ENCODE peak calls at places on chromosomes 16 and 17, in six cellular contexts. L is mesenchymal stem cell, O is IMR-90, Q is H9, K is H1, C is trophoblast cell. E is an unnamed sample.
A peak's percentile ranks its signal among the peaks of the same experiment; 100 is the strongest.

GRCh38 chr17:60535382-60536279 is 9.6 kb upstream of the APPBP2 start:
- DNase-seq in L (peak; percentile 97), O (peak; percentile 98), Q (no peak), K (no peak), C (no peak), E (no peak)

GRCh38 chr17:42543190-42544079 is 7.4 kb downstream of the NAGLU start:
- DNase-seq in L (no peak), O (no peak), Q (no peak), K (no peak), C (peak; percentile 52), E (no peak)

GRCh38 chr17:40366861-40367518 is 2.5 kb upstream of the GJD3 start:
- DNase-seq in L (no peak), O (no peak), Q (no peak), K (no peak), C (no peak), E (no peak)

GRCh38 chr16:84593825-84594724 is 23.8 kb downstream of the COTL1 start:
- DNase-seq in L (no peak), O (no peak), Q (peak; percentile 39), K (no peak), C (peak; percentile 58), E (no peak)

GRCh38 chr16:3092501-3092991 is 6.5 kb downstream of the ZSCAN10 start:
- DNase-seq in L (no peak), O (no peak), Q (no peak), K (no peak), C (no peak), E (no peak)

GRCh38 chr17:53492532-53492931 is 330.2 kb upstream of the KIF2B start:
- DNase-seq in L (no peak), O (no peak), Q (no peak), K (no peak), C (no peak), E (no peak)

GRCh38 chr16:74320707-74321106 is 24.1 kb downstream of the PSMD7 start:
- DNase-seq in L (no peak), O (no peak), Q (no peak), K (no peak), C (no peak), E (no peak)

GRCh38 chr17:74493381-74493833 is 27.0 kb downstream of the CD300A start:
- DNase-seq in L (peak; percentile 50), O (peak; percentile 45), Q (peak; percentile 89), K (peak; percentile 89), C (peak; percentile 56), E (peak; percentile 71)

GRCh38 chr16:78292726-78293380 is 193.4 kb downstream of the WWOX start:
- DNase-seq in L (no peak), O (no peak), Q (no peak), K (no peak), C (peak; percentile 12), E (no peak)

GRCh38 chr16:24504467-24505345 is 34.7 kb upstream of the RBBP6 start:
- DNase-seq in L (peak; percentile 67), O (peak; percentile 50), Q (peak; percentile 79), K (peak; percentile 72), C (peak; percentile 57), E (peak; percentile 71)

GRCh38 chr16:57107324-57107922 is 15.0 kb downstream of the CPNE2 start:
- DNase-seq in L (no peak), O (no peak), Q (no peak), K (no peak), C (no peak), E (no peak)

GRCh38 chr17:34584805-34585416 is 5.5 kb downstream of the TMEM132E start:
- DNase-seq in L (no peak), O (peak; percentile 2), Q (no peak), K (no peak), C (no peak), E (no peak)

GRCh38 chr16:87842209-87842869 is 27.0 kb downstream of the SLC7A5 start:
- DNase-seq in L (no peak), O (no peak), Q (no peak), K (no peak), C (no peak), E (no peak)

GRCh38 chr16:55701442-55702319 is 45.9 kb downstream of the SLC6A2 start:
- DNase-seq in L (peak; percentile 37), O (peak; percentile 26), Q (peak; percentile 76), K (peak; percentile 73), C (peak; percentile 32), E (peak; percentile 23)

GRCh38 chr17:82041139-82041814 is 3.8 kb upstream of the DCXR start:
- DNase-seq in L (no peak), O (no peak), Q (no peak), K (no peak), C (no peak), E (no peak)

GRCh38 chr16:10521681-10522274 is 58.6 kb downstream of the EMP2 start:
- DNase-seq in L (peak; percentile 66), O (peak; percentile 68), Q (peak; percentile 61), K (peak; percentile 62), C (peak; percentile 52), E (peak; percentile 58)

GRCh38 chr16:74774223-74775139 is at the start of gene FA2H:
- DNase-seq in L (peak; percentile 39), O (peak; percentile 23), Q (peak; percentile 94), K (peak; percentile 90), C (peak; percentile 88), E (peak; percentile 80)

GRCh38 chr16:84804326-84804725 is 15.5 kb upstream of the CRISPLD2 start:
- DNase-seq in L (no peak), O (no peak), Q (no peak), K (no peak), C (no peak), E (no peak)

GRCh38 chr17:79114455-79115301 is 40.1 kb downstream of the ENGASE start:
- DNase-seq in L (no peak), O (no peak), Q (no peak), K (no peak), C (no peak), E (peak; percentile 20)

GRCh38 chr16:89266521-89267134 is 49.1 kb downstream of the ZNF778 start:
- DNase-seq in L (no peak), O (no peak), Q (no peak), K (no peak), C (no peak), E (no peak)

GRCh38 chr17:75008373-75008772 is 4.1 kb upstream of the MRPL58 start:
- DNase-seq in L (no peak), O (no peak), Q (no peak), K (no peak), C (no peak), E (no peak)

GRCh38 chr16:31474778-31475738 is 3.1 kb downstream of the TGFB1I1 start:
- DNase-seq in L (no peak), O (no peak), Q (no peak), K (no peak), C (no peak), E (no peak)

GRCh38 chr16:88099563-88099890 is 148.3 kb downstream of the BANP start:
- DNase-seq in L (no peak), O (no peak), Q (no peak), K (no peak), C (no peak), E (no peak)

GRCh38 chr16:2882460-2883026 is 472 bp upstream of the FLYWCH2 start:
- DNase-seq in L (peak; percentile 100), O (peak; percentile 98), Q (peak; percentile 98), K (peak; percentile 93), C (peak; percentile 95), E (peak; percentile 96)

GRCh38 chr17:4679652-4680051 is 24.3 kb downstream of the PELP1 start:
- DNase-seq in L (peak; percentile 72), O (peak; percentile 79), Q (no peak), K (no peak), C (peak; percentile 42), E (no peak)

GRCh38 chr17:53818271-53818670 is 4.5 kb upstream of the KIF2B start:
- DNase-seq in L (no peak), O (no peak), Q (no peak), K (no peak), C (no peak), E (no peak)

GRCh38 chr17:42153919-42154491 is 784 bp downstream of the RAB5C start:
- DNase-seq in L (peak; percentile 69), O (peak; percentile 29), Q (no peak), K (no peak), C (no peak), E (no peak)

GRCh38 chr17:17742688-17743390 is 61.6 kb downstream of the RAI1 start:
- DNase-seq in L (no peak), O (no peak), Q (no peak), K (no peak), C (no peak), E (no peak)

GRCh38 chr17:27644586-27644985 is 13.6 kb downstream of the LGALS9 start:
- DNase-seq in L (no peak), O (no peak), Q (no peak), K (no peak), C (no peak), E (no peak)

GRCh38 chr17:57508706-57509105 is 236.4 kb downstream of the CCDC182 start:
- DNase-seq in L (no peak), O (no peak), Q (no peak), K (no peak), C (no peak), E (no peak)

GRCh38 chr16:81500833-81501521 is 56.4 kb downstream of the CMIP start:
- DNase-seq in L (peak; percentile 95), O (peak; percentile 81), Q (no peak), K (no peak), C (peak; percentile 55), E (no peak)
- H3K27ac ChIP-seq in L (no peak overlapping the region), O (no peak overlapping the region), Q (no peak overlapping the region), K (no peak overlapping the region), C (no peak overlapping the region), E (no peak overlapping the region)

GRCh38 chr17:59487161-59487873 is 78.1 kb upstream of the DHX40 start:
- DNase-seq in L (no peak), O (no peak), Q (no peak), K (no peak), C (no peak), E (no peak)
- H3K4ac ChIP-seq in L (no peak overlapping the region), O (no peak overlapping the region), Q (no peak overlapping the region), K (no peak overlapping the region), C (no peak overlapping the region), E (no peak overlapping the region)

GRCh38 chr17:73172252-73172651 is 7.4 kb downstream of the SSTR2 start:
- DNase-seq in L (no peak), O (no peak), Q (no peak), K (no peak), C (no peak), E (no peak)
- H3K14ac ChIP-seq in L (no peak overlapping the region), O (no peak overlapping the region), Q (no peak overlapping the region), K (no peak overlapping the region), C (no peak overlapping the region), E (no peak overlapping the region)

DNA sequence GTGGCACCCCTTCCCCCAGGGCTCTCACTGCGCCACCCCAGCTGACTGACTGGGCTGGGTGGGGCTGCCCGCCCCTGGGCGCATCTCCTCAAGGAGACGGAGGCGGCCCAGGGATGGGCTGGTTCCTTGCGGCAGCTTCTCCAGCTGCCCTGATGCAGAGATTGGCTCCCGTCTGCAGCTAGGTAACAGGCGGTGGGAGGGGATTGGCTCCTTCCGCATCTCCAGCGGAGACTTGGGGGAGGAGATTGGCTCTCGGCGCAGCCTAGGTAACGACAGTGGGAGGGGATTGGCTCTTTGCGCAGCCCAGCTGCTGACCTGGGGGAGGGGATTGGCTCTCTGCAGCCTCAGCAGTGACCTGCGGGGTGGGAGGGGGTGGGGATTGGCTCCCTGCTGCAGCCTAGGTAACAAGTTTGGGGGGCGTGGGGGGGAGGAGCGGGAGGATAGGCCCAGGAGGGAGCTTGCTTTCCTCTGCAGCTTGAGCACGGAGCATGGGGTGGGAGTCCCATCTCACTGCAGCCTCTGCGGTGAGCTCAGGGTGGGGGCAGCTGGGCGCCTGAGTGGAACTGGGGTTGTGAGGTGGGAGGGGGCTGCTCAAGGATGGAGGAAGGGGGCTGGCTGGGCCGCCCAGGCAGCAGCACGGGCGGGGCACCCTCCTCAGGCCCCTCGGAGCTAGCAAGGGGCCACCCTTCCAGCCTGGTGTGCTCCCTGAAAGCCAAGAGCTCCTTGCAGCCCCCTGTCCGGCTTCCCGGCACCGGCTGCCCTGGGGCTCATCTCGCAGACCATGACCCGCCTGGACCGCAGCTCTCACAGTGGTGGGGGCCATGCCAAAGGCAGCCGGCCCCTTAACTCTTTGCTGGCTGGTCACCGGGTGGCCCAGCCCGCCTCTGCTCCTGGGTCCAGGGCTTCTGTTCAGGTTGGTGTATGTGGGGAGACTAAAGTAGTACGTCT is 6.4 kb downstream of the NFE2L1 start:
- DNase-seq in L (peak; percentile 93), O (peak; percentile 60), Q (peak; percentile 100), K (peak; percentile 89), C (peak; percentile 26), E (peak; percentile 93)
- H3K27ac ChIP-seq in L (peak overlapping the region; percentile 78), O (peak overlapping the region; percentile 11), Q (peak overlapping the region; percentile 72), K (peak overlapping the region; percentile 88), C (peak overlapping the region; percentile 52), E (peak overlapping the region; percentile 62)

E was measured in neuronal stem cell.